ENCODE peak calls at places on chromosomes 2 and 18, in ten cellular contexts. C is heart left ventricle, X is WTC11, S is ovary, E is bronchial epithelial cell, W is GM23338, Q is fibroblast of lung, V is endodermal cell, A is MCF 10A, L is transverse colon. M is an unnamed sample.

GRCh38 chr2:108927936-108928659 is 60.9 kb downstream of the EDAR start:
- DNase-seq in W (peak), C (no peak), Q (peak), S (no peak), A (peak), L (peak), V (peak), X (peak), E (peak), M (no peak)

GRCh38 chr18:26307161-26307773 is 81.0 kb downstream of the TAF4B start:
- DNase-seq in S (no peak), A (peak), W (peak), V (peak), Q (peak), L (no peak), C (no peak), X (no peak), E (peak), M (no peak)

GRCh38 chr2:238850096-238850495 is 2.2 kb downstream of the TWIST2 start:
- DNase-seq in V (no peak), Q (peak), C (no peak), W (no peak), L (no peak), S (no peak), E (no peak), X (no peak), A (no peak), M (no peak)

GRCh38 chr18:46624127-46624526 is 32.9 kb downstream of the LOXHD1 start:
- DNase-seq in L (no peak), C (no peak), A (no peak), W (no peak), S (peak), E (no peak), Q (no peak), X (no peak), V (no peak), M (peak)

GRCh38 chr2:223989206-223989859 is 32.1 kb downstream of the MRPL44 start:
- DNase-seq in E (no peak), A (peak), L (peak), W (peak), S (no peak), C (no peak), V (no peak), Q (no peak), X (peak), M (no peak)

GRCh38 chr2:96965781-96966514 is 20.4 kb downstream of the FAM178B start:
- DNase-seq in W (no peak), S (no peak), E (no peak), Q (no peak), C (no peak), A (no peak), V (no peak), X (no peak), L (no peak), M (no peak)

GRCh38 chr18:63003899-63004298 is 288.6 kb downstream of the PHLPP1 start:
- DNase-seq in V (no peak), A (no peak), L (no peak), X (no peak), W (no peak), S (no peak), Q (no peak), E (no peak), C (no peak), M (no peak)

GRCh38 chr18:54939375-54939917 is 19.8 kb downstream of the CCDC68 start:
- DNase-seq in C (no peak), X (no peak), Q (no peak), A (no peak), E (no peak), L (no peak), W (no peak), V (no peak), S (no peak), M (no peak)

GRCh38 chr2:183229386-183229785 is 105.1 kb downstream of the NUP35 start:
- DNase-seq in W (no peak), V (no peak), X (no peak), E (no peak), A (no peak), S (no peak), L (no peak), Q (no peak), C (no peak), M (no peak)

GRCh38 chr2:105797298-105797819 is 52.6 kb downstream of the NCK2 start:
- DNase-seq in L (no peak), X (no peak), Q (peak), V (peak), A (peak), C (no peak), E (peak), W (no peak), S (no peak), M (peak)

GRCh38 chr2:185222311-185222710 is 516.3 kb upstream of the FSIP2 start:
- DNase-seq in X (no peak), E (peak), L (no peak), V (no peak), C (no peak), S (no peak), A (no peak), W (no peak), Q (no peak), M (no peak)

GRCh38 chr2:41926614-41927580 is 120.9 kb upstream of the PKDCC start:
- DNase-seq in L (peak), Q (peak), E (no peak), C (no peak), A (peak), V (no peak), X (no peak), S (peak), W (no peak), M (no peak)

GRCh38 chr2:240308111-240308651 is 127.3 kb upstream of the GPC1 start:
- DNase-seq in X (no peak), V (peak), W (no peak), C (no peak), L (no peak), Q (no peak), S (no peak), A (no peak), E (no peak), M (peak)

GRCh38 chr2:191369034-191369433 is 123.8 kb downstream of the MYO1B start:
- DNase-seq in W (no peak), X (no peak), L (no peak), C (no peak), A (no peak), V (no peak), Q (no peak), E (no peak), S (no peak), M (no peak)

GRCh38 chr2:68594674-68595492 is 48.5 kb upstream of the PROKR1 start:
- DNase-seq in X (peak), S (no peak), L (peak), W (peak), A (peak), E (peak), V (peak), Q (peak), C (no peak), M (no peak)

GRCh38 chr2:54944724-54945326 is 105.4 kb downstream of the RTN4 start:
- DNase-seq in L (no peak), C (no peak), Q (no peak), A (no peak), E (no peak), V (no peak), S (no peak), X (no peak), W (no peak), M (no peak)

GRCh38 chr2:186135697-186136096 is 350.4 kb upstream of the ZC3H15 start:
- DNase-seq in Q (no peak), S (no peak), W (no peak), E (peak), X (no peak), A (no peak), V (no peak), C (no peak), L (no peak), M (no peak)

GRCh38 chr2:143422681-143423080 is 293.5 kb downstream of the ARHGAP15 start:
- DNase-seq in Q (no peak), A (no peak), C (no peak), S (no peak), L (no peak), W (no peak), E (no peak), X (no peak), V (no peak), M (no peak)

GRCh38 chr2:171864357-171864985 is 29.6 kb downstream of the SLC25A12 start:
- DNase-seq in Q (no peak), W (no peak), L (no peak), E (peak), C (peak), S (no peak), A (peak), V (peak), X (no peak), M (no peak)

GRCh38 chr2:25380023-25380422 is 38.3 kb upstream of the DNMT3A start:
- DNase-seq in S (peak), C (no peak), E (no peak), L (no peak), X (no peak), A (no peak), V (no peak), W (no peak), Q (no peak), M (no peak)

GRCh38 chr2:71611247-71611646 is 157.9 kb downstream of the DYSF start:
- DNase-seq in X (peak), C (no peak), V (peak), W (no peak), L (no peak), A (no peak), Q (no peak), S (no peak), E (no peak), M (peak)

GRCh38 chr2:69646714-69647113 is 3.2 kb upstream of the AAK1 start:
- DNase-seq in S (no peak), A (no peak), C (no peak), L (no peak), W (no peak), E (no peak), Q (no peak), V (no peak), X (no peak), M (no peak)

GRCh38 chr18:35443434-35443833 is 54.3 kb downstream of the INO80C start:
- DNase-seq in Q (no peak), C (no peak), A (no peak), L (no peak), E (no peak), W (no peak), S (no peak), X (no peak), V (no peak), M (no peak)

GRCh38 chr18:35442701-35443100 is 55.1 kb downstream of the INO80C start:
- DNase-seq in A (no peak), C (no peak), S (no peak), W (no peak), L (no peak), Q (no peak), E (no peak), X (no peak), V (no peak), M (no peak)

GRCh38 chr18:35443847-35444246 is 53.9 kb downstream of the INO80C start:
- DNase-seq in A (no peak), Q (no peak), E (no peak), V (no peak), C (no peak), W (no peak), X (no peak), S (no peak), L (no peak), M (no peak)

GRCh38 chr18:35444636-35445035 is 53.1 kb downstream of the INO80C start:
- DNase-seq in A (no peak), V (no peak), W (no peak), C (no peak), X (no peak), L (no peak), E (no peak), S (no peak), Q (no peak), M (no peak)

DNA sequence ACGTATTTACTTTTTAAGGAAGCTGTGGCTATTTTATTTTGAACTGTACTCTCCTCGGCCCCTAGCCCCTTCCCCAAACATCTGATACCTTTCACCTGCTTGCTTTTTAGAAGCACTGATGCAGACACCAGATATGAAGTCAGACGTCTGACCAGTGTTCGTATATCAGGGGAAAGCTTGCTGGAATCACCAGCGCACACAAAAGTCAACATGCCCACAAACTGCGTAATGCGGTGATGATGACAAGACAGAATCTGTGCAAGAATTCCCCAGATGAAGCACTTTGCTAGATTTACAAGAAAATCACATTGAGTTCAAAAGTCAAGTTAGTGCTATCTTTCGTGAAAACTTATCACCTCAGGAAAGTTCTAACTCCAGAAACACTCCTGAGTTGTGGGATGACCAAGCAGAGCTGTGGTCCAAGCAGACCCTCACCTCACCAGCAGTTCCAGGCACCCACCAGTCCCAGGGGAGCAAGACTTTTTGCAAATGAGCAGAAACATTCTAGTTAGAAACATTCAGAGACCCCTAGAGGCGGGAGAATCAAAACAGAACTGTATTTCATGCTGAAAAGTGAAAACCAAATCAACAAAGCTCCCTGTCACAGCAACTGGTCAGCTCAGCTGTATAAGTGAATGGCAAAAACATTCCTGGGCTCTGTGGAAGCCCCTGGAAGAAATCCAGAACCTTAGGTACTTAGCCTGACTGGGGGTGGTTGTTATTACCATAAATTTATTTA is 55.7 kb downstream of the INO80C start:
- DNase-seq in S (no peak), A (no peak), W (no peak), E (peak), C (no peak), L (no peak), Q (no peak), X (no peak), V (no peak), M (no peak)
- TF ChIP-seq CTCF in S (no peak), A (no peak), W (no peak), E (no peak), C (no peak), L (no peak), Q (no peak), X (no peak), V (peak), M (no peak)

DNA sequence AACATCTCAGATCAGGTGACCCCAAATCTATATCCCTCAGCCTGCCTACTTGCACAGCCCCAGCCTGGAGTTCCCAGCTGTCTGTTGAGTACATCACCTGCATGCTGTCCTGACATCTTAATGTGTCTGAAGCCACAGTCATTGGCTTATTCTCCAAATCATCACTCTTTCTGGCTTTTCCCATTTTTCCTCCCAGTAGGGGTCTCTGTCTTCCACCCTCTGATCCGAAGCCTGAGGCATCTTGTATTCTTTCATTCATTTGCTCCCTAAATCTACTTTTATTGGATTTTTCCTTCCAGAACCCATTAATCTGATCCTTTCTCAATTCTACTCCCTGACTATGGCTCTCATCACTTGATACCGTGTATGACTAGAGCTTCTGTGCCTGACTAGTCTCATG is 332.9 kb upstream of the DCC start:
- DNase-seq in W (peak), C (no peak), X (no peak), E (no peak), Q (no peak), S (no peak), V (no peak), L (no peak), A (no peak), M (no peak)
- TF ChIP-seq CTCF in W (peak), C (no peak), X (no peak), E (no peak), Q (no peak), S (no peak), V (peak), L (no peak), A (no peak), M (no peak)

GRCh38 chr2:189347540-189347939 is 93.7 kb upstream of the WDR75 start:
- DNase-seq in X (no peak), A (peak), C (no peak), V (no peak), E (peak), Q (peak), W (peak), L (peak), S (no peak), M (no peak)
- TF ChIP-seq CTCF in X (no peak), A (no peak), C (no peak), V (peak), E (peak), Q (peak), W (peak), L (no peak), S (no peak), M (peak)

GRCh38 chr2:13768274-13768673 is 864.2 kb upstream of the LRATD1 start:
- DNase-seq in E (no peak), S (no peak), L (no peak), A (no peak), W (no peak), X (no peak), V (no peak), Q (no peak), C (no peak), M (no peak)

DNA sequence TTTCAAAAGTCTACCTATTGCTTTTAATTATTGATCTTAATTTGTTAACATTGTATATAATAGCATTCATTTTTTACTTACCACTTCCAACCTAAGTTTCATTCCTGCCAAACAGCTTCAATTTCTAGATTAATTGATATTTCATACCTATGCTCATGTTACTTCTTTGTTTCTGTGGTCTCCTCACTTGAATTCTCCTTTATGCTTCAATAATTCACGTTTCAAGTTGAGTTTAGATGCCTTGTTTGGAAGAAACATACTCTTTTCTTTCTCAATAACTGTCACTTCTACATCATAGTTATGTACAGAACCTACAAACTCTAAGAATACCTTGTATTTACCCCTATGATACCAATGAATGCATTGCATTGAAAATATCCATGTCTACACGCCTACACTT is 862.2 kb upstream of the LRATD1 start:
- DNase-seq in W (no peak), Q (no peak), L (no peak), X (no peak), S (no peak), E (no peak), A (no peak), C (no peak), V (no peak), M (no peak)
- TF ChIP-seq CTCF in W (no peak), Q (no peak), L (no peak), X (no peak), S (no peak), E (no peak), A (no peak), C (no peak), V (no peak), M (no peak)

GRCh38 chr2:43239981-43240761 is 13.8 kb upstream of the ZFP36L2 start:
- DNase-seq in L (no peak), Q (no peak), W (peak), A (peak), X (no peak), S (no peak), V (peak), E (no peak), C (no peak), M (no peak)
- TF ChIP-seq CTCF in L (no peak), Q (no peak), W (peak), A (no peak), X (no peak), S (no peak), V (peak), E (no peak), C (no peak), M (no peak)

M was measured in type B pancreatic cell.